ENCODE peak calls at places on chromosomes 4 and X, in seven cellular contexts. V is endothelial cell of umbilical vein, S is mammary epithelial cell, H is SK-N-SH, C is PC-3, Z is HCT116, X is H9. Q is an unnamed sample. For H3K4me1 and H4K20me1, the result is how much of the 10 kb centered on the place peaks cover.

GRCh38 chrX:120282697-120283096 is 28.6 kb downstream of the TMEM255A start:
- DNase-seq in H (no peak), Z (no peak), S (no peak), C (peak), X (no peak), V (no peak), Q (no peak)

GRCh38 chr4:178976861-178977260 is 1534.6 kb upstream of the AGA start:
- DNase-seq in H (no peak), X (no peak), Z (no peak), V (no peak), S (no peak), C (no peak), Q (no peak)

GRCh38 chr4:126778348-126778747 is 854.4 kb upstream of the INTU start:
- DNase-seq in H (no peak), X (no peak), C (peak), V (peak), Z (peak), S (peak), Q (no peak)

GRCh38 chrX:105653891-105654290 is 168.4 kb upstream of the NRK start:
- DNase-seq in S (peak), X (no peak), V (no peak), C (no peak), H (no peak), Z (no peak), Q (no peak)

GRCh38 chrX:48617542-48618340 is 20.4 kb downstream of the WDR13 start:
- DNase-seq in S (no peak), C (no peak), V (peak), H (no peak), X (no peak), Z (no peak), Q (no peak)

GRCh38 chrX:107102980-107103379 is 15.6 kb downstream of the RBM41 start:
- DNase-seq in H (no peak), Z (no peak), V (no peak), X (no peak), S (peak), C (peak), Q (no peak)

GRCh38 chr4:113482325-113482724 is 279.2 kb downstream of the CAMK2D start:
- DNase-seq in Z (no peak), S (no peak), X (no peak), C (no peak), V (no peak), H (no peak), Q (no peak)

GRCh38 chr4:156294577-156294976 is 340.9 kb upstream of the CTSO start:
- DNase-seq in Z (peak), H (peak), X (peak), C (peak), V (peak), S (peak), Q (peak)

GRCh38 chr4:8070751-8071718 is 87.6 kb downstream of the ABLIM2 start:
- DNase-seq in H (peak), Z (no peak), S (no peak), X (no peak), C (no peak), V (no peak), Q (peak)

GRCh38 chr4:86185659-86186058 is 174.2 kb downstream of the MAPK10 start:
- DNase-seq in X (no peak), S (no peak), C (no peak), Z (no peak), V (no peak), H (no peak), Q (no peak)

GRCh38 chr4:156230151-156230550 is 276.5 kb upstream of the CTSO start:
- DNase-seq in X (no peak), Z (no peak), V (no peak), S (no peak), C (no peak), H (no peak), Q (no peak)

GRCh38 chr4:166092797-166093196 is 219.8 kb downstream of the TLL1 start:
- DNase-seq in H (no peak), X (no peak), Z (no peak), S (no peak), C (peak), V (no peak), Q (no peak)

GRCh38 chrX:45719751-45720501 is 519.2 kb upstream of the DIPK2B start:
- DNase-seq in S (no peak), C (no peak), X (no peak), V (no peak), H (no peak), Z (no peak), Q (no peak)

GRCh38 chr4:61886180-61886579 is 686.1 kb downstream of the ADGRL3 start:
- DNase-seq in C (no peak), H (no peak), S (no peak), V (no peak), Z (no peak), X (no peak), Q (no peak)

GRCh38 chr4:165433529-165433928 is 54.7 kb downstream of the CPE start:
- DNase-seq in V (no peak), Z (no peak), C (peak), H (no peak), X (peak), S (no peak), Q (no peak)

GRCh38 chrX:66162331-66162822 is 1.7 kb upstream of the HEPH start:
- DNase-seq in S (peak), V (no peak), C (no peak), X (no peak), Z (no peak), H (no peak), Q (no peak)

GRCh38 chr4:88880501-88881226 is 176.3 kb downstream of the FAM13A start:
- DNase-seq in X (no peak), S (no peak), C (no peak), H (no peak), V (no peak), Z (no peak), Q (no peak)

GRCh38 chr4:164536829-164537228 is 217.1 kb upstream of the SMIM31 start:
- DNase-seq in S (peak), H (no peak), V (no peak), C (peak), Z (peak), X (no peak), Q (no peak)

GRCh38 chr4:1872918-1873269 is 1.7 kb downstream of the NSD2 start:
- DNase-seq in V (peak), X (no peak), Z (no peak), H (no peak), C (peak), S (peak), Q (no peak)

GRCh38 chr4:39357002-39357401 is 9.2 kb downstream of the RFC1 start:
- DNase-seq in V (no peak), H (no peak), Z (no peak), X (no peak), C (no peak), S (no peak), Q (peak)

GRCh38 chr4:173182403-173182802 is 13.8 kb downstream of the GALNT7 start:
- DNase-seq in H (no peak), X (no peak), Z (peak), C (peak), S (peak), V (peak), Q (no peak)

GRCh38 chrX:101803451-101803850 is 128.4 kb downstream of the ZMAT1 start:
- DNase-seq in S (no peak), V (peak), H (no peak), C (peak), X (no peak), Z (no peak), Q (peak)

GRCh38 chr4:1472911-1473518 is 66.8 kb upstream of the NKX1-1 start:
- DNase-seq in H (peak), V (no peak), S (no peak), Z (no peak), X (no peak), C (no peak), Q (no peak)

GRCh38 chrX:14491689-14492088 is 37.6 kb upstream of the GLRA2 start:
- DNase-seq in Z (no peak), S (peak), H (no peak), V (no peak), C (peak), X (no peak), Q (no peak)

GRCh38 chr4:1599491-1600210 is 84.5 kb downstream of the FAM53A start:
- DNase-seq in V (no peak), H (no peak), C (no peak), X (no peak), Z (no peak), S (no peak), Q (no peak)

GRCh38 chrX:134013092-134013497 is 27.7 kb upstream of the GPC3 start:
- DNase-seq in Z (no peak), S (peak), C (peak), V (no peak), H (no peak), X (no peak), Q (no peak)

GRCh38 chr4:6940744-6941137 is 31.1 kb downstream of the TBC1D14 start:
- DNase-seq in S (no peak), Z (no peak), V (no peak), X (no peak), C (no peak), H (no peak), Q (no peak)

GRCh38 chr4:176921256-176921655 is 128.5 kb upstream of the VEGFC start:
- DNase-seq in V (peak), C (no peak), Z (no peak), S (no peak), H (no peak), X (no peak), Q (no peak)

DNA sequence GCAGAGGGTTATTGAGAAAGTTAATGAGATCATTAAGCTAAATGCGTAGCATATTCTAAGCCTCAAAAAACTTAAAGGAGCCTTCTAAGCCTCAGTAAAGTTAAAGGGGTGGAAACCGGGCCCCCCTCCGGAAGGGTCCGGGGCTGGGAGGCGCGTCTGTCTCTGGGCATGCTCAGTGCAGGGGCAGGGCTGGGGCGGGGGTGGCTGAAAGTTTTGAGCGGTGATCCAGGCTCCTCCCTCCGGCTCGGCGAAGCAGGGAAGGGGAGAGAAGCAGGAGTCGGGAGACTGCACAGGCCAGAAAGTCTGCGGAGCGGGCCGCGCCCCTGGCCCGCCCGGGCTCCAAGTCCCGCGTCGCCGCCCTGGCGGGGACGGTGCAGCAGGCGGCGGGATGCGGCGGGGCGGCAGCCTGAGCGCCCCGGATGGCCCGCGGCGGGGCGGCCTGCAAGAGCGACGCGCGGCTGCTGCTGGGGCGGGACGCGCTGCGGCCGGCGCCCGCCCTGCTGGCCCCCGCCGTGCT is at the start of gene EVC:
- DNase-seq in S (peak), Z (no peak), X (peak), V (peak), H (peak), C (peak), Q (peak)
- H3K4me1 ChIP-seq in S (under half), Z (under half), X (under half), V (under half), H (under half), C (under half), Q (under half)

GRCh38 chr4:82439088-82439487 is 8.7 kb downstream of the ENOPH1 start:
- DNase-seq in H (no peak), Z (no peak), C (no peak), V (no peak), S (no peak), X (no peak), Q (no peak)
- H4K20me1 ChIP-seq in H (under half), Z (under half), C (under half), V (under half), S (under half), X (under half), Q (half or more)

DNA sequence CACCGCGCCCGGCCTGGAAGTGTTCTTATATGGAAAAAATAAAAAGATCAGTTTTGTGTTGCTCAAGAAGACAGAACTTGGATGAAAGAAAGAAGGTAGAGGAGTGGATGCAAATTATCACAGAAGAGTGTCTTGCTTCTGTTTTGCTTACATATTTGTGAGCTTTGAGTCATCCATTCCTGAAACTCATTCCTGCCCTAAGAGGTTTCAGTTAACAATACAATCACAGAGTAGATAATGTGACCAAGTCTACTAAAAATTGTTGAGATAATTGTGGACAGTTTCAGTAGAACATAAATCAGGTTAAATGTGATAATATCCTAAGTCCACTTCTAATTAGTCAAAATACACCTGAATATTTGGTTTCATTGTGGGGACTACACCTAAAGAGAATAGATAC is 26.4 kb upstream of the LRCH2 start:
- DNase-seq in S (peak), Z (no peak), H (no peak), X (no peak), C (peak), V (no peak), Q (no peak)
- H3K4me1 ChIP-seq in S (under half), Z (under half), H (under half), X (under half), C (under half), V (under half), Q (under half)

DNA sequence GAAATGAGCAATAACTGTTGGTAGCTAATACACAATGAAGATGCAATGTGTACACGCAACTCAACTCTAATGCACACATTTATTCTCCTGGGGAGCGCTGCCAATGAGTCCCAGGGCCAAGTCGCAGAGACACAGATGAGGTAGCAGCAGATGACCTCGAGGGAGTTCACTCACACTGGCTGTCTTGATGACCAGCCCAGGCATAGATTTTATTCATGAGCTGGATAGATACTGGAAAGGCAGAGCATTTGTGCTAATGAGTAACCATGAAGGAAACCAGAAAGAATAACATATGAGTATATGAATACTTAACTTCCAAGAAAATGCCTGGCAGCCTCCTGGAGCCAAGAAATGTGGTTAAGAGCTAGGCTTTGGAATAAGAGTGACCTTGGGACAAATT is 42.3 kb downstream of the RASL11B start:
- DNase-seq in X (no peak), H (no peak), C (no peak), S (no peak), V (no peak), Z (no peak), Q (no peak)
- H4K20me1 ChIP-seq in X (under half), H (under half), C (under half), S (under half), V (under half), Z (under half), Q (under half)

Q was measured in neural progenitor cell.